ENCODE peak calls at places on chromosomes 4 and X, in ten cellular contexts. S is psoas muscle; J is fibroblast of pulmonary artery; P is T-helper 1 cell; H is stimulated activated CD4-positive, alpha-beta T cell treated with anti-CD3 and anti-CD28 coated beads, Interleukin-2, amount 100 ng/mL, for 48 hours; Q is activated CD4-positive, alpha-beta T cell treated with anti-CD3 and anti-CD28 coated beads, Interleukin-2, amount 50 U/mL, for 48 hours; T is Calu3; L is tibial nerve; X is activated T-cell treated with anti-CD3 and anti-CD28 coated beads for 1 hour; M is left lung. V is an unnamed sample.

GRCh38 chrX:114906978-114907510 is 110.4 kb downstream of the IL13RA2 start:
- DNase-seq in S (no peak), J (no peak), P (no peak), H (no peak), Q (no peak), T (no peak), L (no peak), X (no peak), M (no peak), V (no peak)

GRCh38 chr4:95729596-95729995 is 110.3 kb upstream of the PDHA2 start:
- DNase-seq in S (no peak), J (no peak), P (no peak), H (no peak), Q (no peak), T (no peak), L (no peak), X (no peak), M (no peak), V (no peak)

GRCh38 chrX:26442340-26442739 is 226.4 kb downstream of the MAGEB5 start:
- DNase-seq in S (no peak), J (peak; percentile 44), P (no peak), H (no peak), Q (no peak), T (peak; percentile 23), L (no peak), X (no peak), M (no peak), V (no peak)

GRCh38 chr4:111869339-111869738 is 275.9 kb upstream of the FAM241A start:
- DNase-seq in S (no peak), J (no peak), P (no peak), H (no peak), Q (no peak), T (no peak), L (no peak), X (no peak), M (no peak), V (no peak)

GRCh38 chrX:13144927-13145659 is 100.7 kb upstream of the FAM9C start:
- DNase-seq in S (no peak), J (no peak), P (no peak), H (no peak), Q (no peak), T (no peak), L (no peak), X (no peak), M (no peak), V (no peak)

GRCh38 chr4:93771640-93772411 is 56.7 kb upstream of the ATOH1 start:
- DNase-seq in S (no peak), J (no peak), P (no peak), H (no peak), Q (no peak), T (peak; percentile 4), L (no peak), X (no peak), M (no peak), V (no peak)

GRCh38 chrX:1246816-1247215 is 21.8 kb upstream of the CSF2RA start:
- DNase-seq in S (peak; percentile 75), J (peak; percentile 41), P (peak; percentile 79), H (peak; percentile 92), Q (peak; percentile 95), T (peak; percentile 69), L (peak; percentile 67), X (peak; percentile 75), M (peak; percentile 73), V (peak; percentile 37)

GRCh38 chrX:96436105-96436504 is 248.5 kb upstream of the DIAPH2 start:
- DNase-seq in S (no peak), J (peak; percentile 71), P (no peak), H (no peak), Q (no peak), T (no peak), L (no peak), X (no peak), M (no peak), V (no peak)

GRCh38 chrX:53682885-53683555 is 3.5 kb downstream of the HUWE1 start:
- DNase-seq in S (no peak), J (peak; percentile 62), P (peak; percentile 52), H (no peak), Q (no peak), T (peak; percentile 43), L (no peak), X (no peak), M (no peak), V (peak; percentile 31)

GRCh38 chrX:45850775-45851433 is 650.2 kb upstream of the DIPK2B start:
- DNase-seq in S (peak; percentile 52), J (peak; percentile 27), P (peak; percentile 43), H (no peak), Q (peak; percentile 34), T (peak; percentile 36), L (no peak), X (no peak), M (no peak), V (no peak)

GRCh38 chrX:38365939-38366338 is 13.5 kb downstream of the OTC start:
- DNase-seq in S (no peak), J (no peak), P (no peak), H (no peak), Q (no peak), T (no peak), L (no peak), X (no peak), M (no peak), V (no peak)

GRCh38 chrX:50698944-50699343 is 115.0 kb downstream of the SHROOM4 start:
- DNase-seq in S (no peak), J (no peak), P (no peak), H (no peak), Q (no peak), T (no peak), L (no peak), X (no peak), M (no peak), V (no peak)

GRCh38 chr4:148563684-148564083 is 121.5 kb upstream of the NR3C2 start:
- DNase-seq in S (no peak), J (no peak), P (no peak), H (no peak), Q (no peak), T (no peak), L (no peak), X (no peak), M (no peak), V (no peak)

GRCh38 chr4:25088342-25088952 is 57.7 kb upstream of the LGI2 start:
- DNase-seq in S (no peak), J (no peak), P (no peak), H (no peak), Q (no peak), T (no peak), L (no peak), X (no peak), M (no peak), V (no peak)

GRCh38 chrX:36898301-36898700 is 109.9 kb upstream of the FAM47C start:
- DNase-seq in S (no peak), J (peak; percentile 2), P (no peak), H (no peak), Q (no peak), T (no peak), L (no peak), X (no peak), M (no peak), V (no peak)

GRCh38 chr4:74615411-74615810 is 170.5 kb downstream of the AREG start:
- DNase-seq in S (no peak), J (no peak), P (no peak), H (no peak), Q (no peak), T (no peak), L (no peak), X (no peak), M (no peak), V (no peak)

GRCh38 chrX:105610401-105610800 is 211.9 kb upstream of the NRK start:
- DNase-seq in S (no peak), J (peak; percentile 1), P (no peak), H (no peak), Q (no peak), T (no peak), L (no peak), X (no peak), M (no peak), V (no peak)

GRCh38 chr4:373062-373839 is 35.6 kb downstream of the ZNF141 start:
- DNase-seq in S (no peak), J (no peak), P (no peak), H (no peak), Q (no peak), T (no peak), L (no peak), X (no peak), M (no peak), V (no peak)

GRCh38 chrX:110180176-110180927 is 137.5 kb downstream of the AMMECR1 start:
- DNase-seq in S (no peak), J (peak; percentile 70), P (no peak), H (no peak), Q (no peak), T (peak; percentile 16), L (no peak), X (no peak), M (no peak), V (no peak)